ENCODE peak calls at places on chromosomes 5 and 9, in six cellular contexts. U, M, A, L, G and T are unnamed samples. For H3K36me3, the result is how much of the 10 kb centered on the place peaks cover.

GRCh38 chr5:119340597-119341218 is 15.1 kb upstream of the TNFAIP8 start:
- DNase-seq in U (no peak), M (no peak), A (no peak), L (no peak), G (no peak), T (no peak)

GRCh38 chr9:131837316-131837715 is 97.4 kb upstream of the RAPGEF1 start:
- DNase-seq in U (no peak), M (no peak), A (no peak), L (peak), G (peak), T (no peak)

GRCh38 chr5:9059920-9060691 is 485.8 kb downstream of the SEMA5A start:
- DNase-seq in U (peak), M (peak), A (no peak), L (peak), G (peak), T (peak)

GRCh38 chr9:88458716-88459115 is 70.5 kb downstream of the SPIN1 start:
- DNase-seq in U (no peak), M (no peak), A (no peak), L (no peak), G (peak), T (no peak)

GRCh38 chr5:180069589-180070247 is 1.8 kb downstream of the RNF130 start:
- DNase-seq in U (no peak), M (no peak), A (peak), L (peak), G (peak), T (peak)

GRCh38 chr9:106019702-106020101 is 325.4 kb downstream of the TMEM38B start:
- DNase-seq in U (no peak), M (no peak), A (no peak), L (no peak), G (no peak), T (no peak)

GRCh38 chr5:71865665-71866320 is 146.7 kb downstream of the CARTPT start:
- DNase-seq in U (no peak), M (no peak), A (no peak), L (no peak), G (no peak), T (no peak)

GRCh38 chr5:179371681-179372675 is 26.7 kb upstream of the ADAMTS2 start:
- DNase-seq in U (no peak), M (peak), A (no peak), L (no peak), G (no peak), T (peak)

GRCh38 chr5:39570418-39571027 is 145.7 kb upstream of the DAB2 start:
- DNase-seq in U (no peak), M (no peak), A (no peak), L (no peak), G (peak), T (no peak)

GRCh38 chr5:151052834-151053233 is 28.0 kb downstream of the TNIP1 start:
- DNase-seq in U (no peak), M (peak), A (no peak), L (no peak), G (no peak), T (no peak)

GRCh38 chr5:98880151-98880550 is 48.7 kb downstream of the CHD1 start:
- DNase-seq in U (no peak), M (no peak), A (no peak), L (no peak), G (no peak), T (no peak)

GRCh38 chr9:93595461-93595860 is 19.1 kb downstream of the PHF2 start:
- DNase-seq in U (no peak), M (no peak), A (no peak), L (no peak), G (no peak), T (no peak)

GRCh38 chr5:137933491-137933911 is 44.2 kb downstream of the PKD2L2 start:
- DNase-seq in U (no peak), M (no peak), A (no peak), L (no peak), G (peak), T (no peak)

GRCh38 chr5:158084292-158084691 is 225.3 kb upstream of the CLINT1 start:
- DNase-seq in U (no peak), M (no peak), A (no peak), L (no peak), G (no peak), T (no peak)

DNA sequence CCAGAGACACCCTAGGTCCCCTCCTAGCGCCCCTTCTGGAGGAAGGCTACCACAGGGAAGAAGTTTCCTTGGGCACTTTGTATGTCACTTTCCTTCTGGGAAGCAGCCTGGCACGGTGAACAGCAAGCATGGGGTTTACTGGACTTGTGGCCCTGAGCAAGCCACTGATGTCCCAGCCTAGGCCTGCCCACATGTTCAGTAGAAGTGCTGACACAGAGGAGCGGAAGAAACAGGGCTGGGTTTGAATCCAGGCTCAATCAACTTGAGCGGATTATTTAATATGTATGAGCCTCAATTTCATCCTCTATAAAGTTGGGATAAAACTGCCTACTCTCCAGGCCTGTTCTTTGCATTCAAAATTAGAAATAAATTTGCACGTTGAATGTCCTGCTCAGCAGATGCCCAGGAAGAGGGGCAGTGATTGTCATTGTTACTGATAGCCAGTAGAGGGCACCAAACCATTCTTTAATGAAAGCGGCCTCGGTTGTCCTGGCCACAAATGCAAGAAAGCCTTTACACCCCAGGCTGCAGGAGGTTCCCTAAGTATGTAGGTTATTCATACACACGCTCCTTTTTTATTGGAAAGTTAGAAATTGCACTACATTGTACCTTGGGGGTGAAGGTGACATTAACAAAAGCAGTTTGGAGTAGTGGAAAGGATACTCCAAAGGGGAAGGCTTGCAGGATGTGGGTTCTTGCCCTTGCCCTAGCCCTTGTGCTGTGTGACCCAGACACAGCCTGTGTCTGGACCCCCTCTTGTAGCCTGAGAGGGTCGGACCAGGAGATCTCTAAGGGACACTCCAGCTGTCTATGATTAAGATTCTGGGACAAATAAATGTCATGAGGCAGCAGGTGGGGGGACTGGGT is 13.4 kb upstream of the XPA start:
- DNase-seq in U (no peak), M (no peak), A (peak), L (peak), G (peak), T (peak)
- H3K4me3 ChIP-seq in U (no peak), M (no peak), A (no peak), L (no peak), G (no peak), T (no peak)

DNA sequence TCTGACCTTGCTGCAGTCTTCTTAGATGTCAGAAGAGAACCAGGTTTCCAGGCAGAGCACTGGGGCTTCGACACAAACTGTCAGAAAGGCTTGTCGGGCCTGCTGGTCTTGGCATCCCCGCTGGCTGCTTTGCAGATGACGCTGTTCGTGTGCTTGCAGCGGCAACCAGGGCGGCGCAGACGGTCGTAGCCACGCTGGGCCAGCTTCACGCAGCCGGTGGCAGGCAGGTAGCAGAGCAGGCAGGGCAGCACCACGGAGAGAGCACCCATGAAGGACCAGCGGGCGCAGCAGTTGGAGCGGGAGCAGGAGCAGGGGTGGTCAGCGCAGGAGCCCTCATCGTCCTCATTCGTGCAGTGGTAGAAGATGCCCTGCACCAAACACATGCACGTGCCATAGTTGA is 10.7 kb downstream of the SPRY4 start:
- DNase-seq in U (no peak), M (no peak), A (no peak), L (no peak), G (no peak), T (no peak)
- H3K36me3 ChIP-seq in U (under half), M (under half), A (under half), L (half or more), G (half or more), T (half or more)

GRCh38 chr9:124254261-124254682 is 3.5 kb upstream of the NEK6 start:
- DNase-seq in U (no peak), M (peak), A (no peak), L (no peak), G (no peak), T (no peak)
- H3K4me3 ChIP-seq in U (no peak), M (no peak), A (no peak), L (no peak), G (no peak), T (no peak)

GRCh38 chr5:37043693-37044092 is 167.1 kb downstream of the NIPBL start:
- DNase-seq in U (no peak), M (no peak), A (no peak), L (no peak), G (no peak), T (no peak)

GRCh38 chr5:37044120-37044519 is 167.6 kb downstream of the NIPBL start:
- DNase-seq in U (no peak), M (no peak), A (no peak), L (no peak), G (no peak), T (no peak)

GRCh38 chr5:37039824-37040223 is 163.3 kb downstream of the NIPBL start:
- DNase-seq in U (no peak), M (no peak), A (no peak), L (no peak), G (no peak), T (no peak)

GRCh38 chr5:37047947-37048346 is 171.4 kb downstream of the NIPBL start:
- DNase-seq in U (no peak), M (no peak), A (no peak), L (no peak), G (no peak), T (no peak)

GRCh38 chr5:37045703-37046102 is 169.1 kb downstream of the NIPBL start:
- DNase-seq in U (no peak), M (no peak), A (no peak), L (no peak), G (no peak), T (no peak)
- H3K36me3 ChIP-seq in U (half or more), M (under half), A (half or more), L (half or more), G (under half), T (under half)

GRCh38 chr9:107733530-107733907 is 243.9 kb upstream of the KLF4 start:
- DNase-seq in U (peak), M (no peak), A (peak), L (peak), G (no peak), T (peak)
- H3K4me3 ChIP-seq in U (peak), M (no peak), A (no peak), L (peak), G (no peak), T (peak)

DNA sequence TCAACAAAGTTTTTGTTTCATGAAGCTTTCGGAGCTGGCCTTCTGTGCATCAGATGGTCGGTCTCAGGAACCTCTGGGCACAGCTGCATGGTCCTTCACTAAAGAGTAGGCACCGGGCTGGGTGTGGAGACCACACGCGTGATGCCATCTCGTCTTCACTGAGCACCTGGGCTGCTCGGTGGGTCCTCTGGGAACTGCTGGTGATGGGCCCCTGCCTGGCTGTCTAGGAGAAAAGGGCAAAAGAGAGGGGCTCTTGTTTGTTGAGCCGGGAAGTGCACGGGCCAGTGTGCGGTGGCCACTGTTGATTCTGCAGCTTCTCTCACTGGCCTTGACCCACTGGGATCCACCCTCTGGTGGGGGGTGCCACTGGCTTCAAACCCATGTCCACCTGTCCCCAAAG is 46.0 kb downstream of the COL5A1 start:
- DNase-seq in U (no peak), M (no peak), A (no peak), L (no peak), G (no peak), T (no peak)
- H3K36me3 ChIP-seq in U (under half), M (under half), A (under half), L (under half), G (half or more), T (under half)

DNA sequence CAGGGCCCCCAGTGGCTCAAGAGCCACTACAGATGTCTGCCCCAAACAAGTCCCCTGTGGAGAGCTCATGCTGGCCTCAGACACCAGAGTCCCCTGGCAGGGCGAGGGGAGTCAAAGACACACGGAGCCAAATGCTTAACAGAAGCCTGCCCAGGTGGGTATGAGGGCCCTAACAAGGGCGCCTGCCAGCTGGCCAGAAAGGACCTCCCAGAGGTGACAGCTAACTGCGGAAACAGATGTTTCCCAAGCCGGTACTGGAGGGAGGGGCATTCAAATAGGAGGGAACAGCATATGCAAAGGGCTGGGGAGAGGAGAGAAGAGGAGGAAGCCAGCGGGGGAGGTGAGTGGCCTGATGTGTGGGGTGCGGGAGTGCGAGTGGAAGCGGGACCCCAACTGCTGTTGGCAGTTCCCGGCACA is 933 bp downstream of the MXD3 start:
- DNase-seq in U (no peak), M (peak), A (no peak), L (peak), G (peak), T (no peak)
- H3K4me3 ChIP-seq in U (peak), M (no peak), A (no peak), L (no peak), G (peak), T (peak)

GRCh38 chr5:37836173-37837100 is 3.4 kb downstream of the GDNF start:
- DNase-seq in U (peak), M (peak), A (no peak), L (no peak), G (peak), T (peak)
- H3K36me3 ChIP-seq in U (under half), M (under half), A (under half), L (under half), G (under half), T (under half)

GRCh38 chr5:132748522-132749000 is 1.3 kb downstream of the CCNI2 start:
- DNase-seq in U (no peak), M (no peak), A (no peak), L (no peak), G (no peak), T (no peak)

GRCh38 chr5:132749506-132749905 is 2.3 kb downstream of the CCNI2 start:
- DNase-seq in U (no peak), M (no peak), A (no peak), L (no peak), G (no peak), T (no peak)

GRCh38 chr5:132746592-132747063 is 598 bp upstream of the CCNI2 start:
- DNase-seq in U (no peak), M (no peak), A (no peak), L (no peak), G (no peak), T (no peak)

GRCh38 chr5:132747064-132747692 is at the start of gene CCNI2:
- DNase-seq in U (no peak), M (no peak), A (no peak), L (no peak), G (peak), T (peak)

DNA sequence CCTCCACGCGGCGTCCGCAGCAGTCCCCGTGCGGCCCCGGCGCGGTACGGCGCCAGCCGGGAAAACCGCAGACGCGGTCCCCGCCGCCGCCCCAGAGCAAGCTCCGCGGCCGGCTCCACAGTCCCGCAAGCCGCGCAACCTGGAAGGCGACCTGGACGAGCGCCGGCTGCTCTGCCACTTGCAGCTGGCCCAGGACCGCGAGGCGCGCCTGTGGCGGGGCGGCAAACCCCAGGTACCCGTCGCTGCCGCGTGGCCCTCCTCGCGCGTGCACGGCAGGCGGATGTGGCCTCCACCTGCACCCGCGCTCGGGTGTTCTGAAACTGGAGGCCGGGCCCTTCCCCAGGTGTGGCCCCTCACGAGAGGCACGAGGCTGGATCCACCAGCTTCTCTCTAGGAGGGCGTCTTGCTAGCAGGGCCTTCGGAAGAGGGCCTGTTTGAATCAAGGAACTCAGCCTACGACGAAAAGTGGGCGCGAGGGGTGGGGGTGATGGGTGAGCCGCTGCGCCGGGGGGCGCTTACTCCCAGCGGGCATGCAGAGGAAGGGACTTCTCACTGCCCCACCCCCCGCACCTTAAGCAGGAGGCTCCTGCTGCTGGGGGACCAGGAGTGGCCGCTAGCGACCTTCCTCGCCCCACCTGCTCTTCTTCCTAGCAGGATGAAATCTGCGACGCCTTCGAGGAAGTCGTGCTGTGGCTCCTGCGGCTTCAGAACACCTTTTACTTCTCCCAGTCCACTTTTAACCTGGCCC is 641 bp downstream of the CCNI2 start:
- DNase-seq in U (no peak), M (no peak), A (no peak), L (no peak), G (no peak), T (no peak)
- H3K4me3 ChIP-seq in U (peak), M (no peak), A (peak), L (peak), G (peak), T (no peak)